ENCODE peak calls at places on chromosomes 16 and 17, in six cellular contexts. G is CD4-positive, alpha-beta T cell; I is glutamatergic neuron; X is NCI-H774; U is HTR-8/SVneo; Y is NCI-H510A treated with DMSO at 0.1 percent for 48 hours. T is an unnamed sample.

GRCh38 chr16:24346734-24347133 is 90.6 kb downstream of the CACNG3 start:
- DNase-seq in G (no peak), I (no peak), X (no peak), U (no peak), Y (no peak), T (no peak)

GRCh38 chr17:57144567-57144966 is 59.5 kb downstream of the AKAP1 start:
- DNase-seq in G (no peak), I (no peak), X (no peak), U (no peak), Y (no peak), T (no peak)

GRCh38 chr17:15891348-15891747 is 53.6 kb upstream of the ADORA2B start:
- DNase-seq in G (no peak), I (no peak), X (no peak), U (no peak), Y (no peak), T (no peak)

GRCh38 chr16:29816694-29817441 is 916 bp downstream of the PAGR1 start:
- DNase-seq in G (peak), I (peak), X (peak), U (peak), Y (peak), T (no peak)

GRCh38 chr17:74478369-74479100 is 12.1 kb downstream of the CD300A start:
- DNase-seq in G (no peak), I (no peak), X (no peak), U (no peak), Y (no peak), T (peak)

GRCh38 chr17:76630151-76630550 is 13.4 kb downstream of the ST6GALNAC1 start:
- DNase-seq in G (no peak), I (no peak), X (no peak), U (no peak), Y (no peak), T (no peak)

GRCh38 chr17:9902116-9902515 is 3.0 kb downstream of the RCVRN start:
- DNase-seq in G (no peak), I (no peak), X (no peak), U (no peak), Y (no peak), T (no peak)

GRCh38 chr16:47244206-47244605 is 100.5 kb upstream of the NETO2 start:
- DNase-seq in G (no peak), I (no peak), X (no peak), U (no peak), Y (no peak), T (no peak)

GRCh38 chr17:75843577-75844529 is at the start of gene UNC13D:
- DNase-seq in G (peak), I (peak), X (no peak), U (no peak), Y (no peak), T (no peak)

GRCh38 chr16:73017321-73017720 is 30.6 kb downstream of the ZFHX3 start:
- DNase-seq in G (no peak), I (no peak), X (no peak), U (no peak), Y (no peak), T (no peak)

GRCh38 chr17:31499771-31500554 is 108.5 kb downstream of the RAB11FIP4 start:
- DNase-seq in G (no peak), I (peak), X (no peak), U (no peak), Y (no peak), T (no peak)

GRCh38 chr17:935485-935884 is 44.1 kb downstream of the NXN start:
- DNase-seq in G (no peak), I (no peak), X (no peak), U (no peak), Y (no peak), T (no peak)

GRCh38 chr16:85514601-85515318 is 98.4 kb upstream of the GSE1 start:
- DNase-seq in G (no peak), I (no peak), X (no peak), U (peak), Y (no peak), T (no peak)

GRCh38 chr17:79391808-79392233 is 219.0 kb downstream of the RBFOX3 start:
- DNase-seq in G (peak), I (peak), X (peak), U (peak), Y (peak), T (no peak)

GRCh38 chr17:48062273-48062672 is 14.1 kb downstream of the NFE2L1 start:
- DNase-seq in G (no peak), I (no peak), X (no peak), U (no peak), Y (no peak), T (no peak)

GRCh38 chr17:81910840-81911276 is 341 bp downstream of the PCYT2 start:
- DNase-seq in G (no peak), I (no peak), X (no peak), U (no peak), Y (no peak), T (no peak)

GRCh38 chr17:44769647-44770084 is 10.9 kb downstream of the ADAM11 start:
- DNase-seq in G (no peak), I (no peak), X (no peak), U (no peak), Y (no peak), T (peak)

GRCh38 chr16:85690469-85691064 is 1.8 kb upstream of the GINS2 start:
- DNase-seq in G (no peak), I (no peak), X (peak), U (no peak), Y (peak), T (no peak)

GRCh38 chr17:81153340-81153803 is 11.9 kb upstream of the PVALEF start:
- DNase-seq in G (peak), I (peak), X (no peak), U (no peak), Y (no peak), T (no peak)

GRCh38 chr17:39626671-39627169 is at the start of gene PPP1R1B:
- DNase-seq in G (no peak), I (no peak), X (no peak), U (no peak), Y (no peak), T (no peak)

GRCh38 chr17:72725432-72726068 is 366.9 kb downstream of the SLC39A11 start:
- DNase-seq in G (peak), I (peak), X (peak), U (peak), Y (peak), T (no peak)

GRCh38 chr17:50899005-50899460 is 32.9 kb upstream of the TOB1 start:
- DNase-seq in G (no peak), I (no peak), X (no peak), U (no peak), Y (no peak), T (no peak)

GRCh38 chr17:30243568-30243967 is 8.1 kb upstream of the SLC6A4 start:
- DNase-seq in G (no peak), I (no peak), X (no peak), U (no peak), Y (no peak), T (no peak)

GRCh38 chr17:75428775-75429469 is 23.4 kb upstream of the GRB2 start:
- DNase-seq in G (no peak), I (no peak), X (no peak), U (no peak), Y (no peak), T (no peak)

GRCh38 chr17:57045868-57046671 is 39.0 kb upstream of the AKAP1 start:
- DNase-seq in G (peak), I (peak), X (no peak), U (no peak), Y (no peak), T (peak)

GRCh38 chr17:6355196-6355595 is 79.7 kb downstream of the AIPL1 start:
- DNase-seq in G (no peak), I (no peak), X (no peak), U (no peak), Y (no peak), T (no peak)

GRCh38 chr17:75086496-75087181 is 1.1 kb upstream of the SLC16A5 start:
- DNase-seq in G (no peak), I (no peak), X (no peak), U (no peak), Y (no peak), T (no peak)

GRCh38 chr17:9291912-9292562 is 270.7 kb downstream of the NTN1 start:
- DNase-seq in G (peak), I (peak), X (no peak), U (peak), Y (no peak), T (no peak)

GRCh38 chr17:58200024-58200633 is 7.6 kb downstream of the EPX start:
- DNase-seq in G (peak), I (peak), X (peak), U (peak), Y (peak), T (no peak)

GRCh38 chr17:76994237-76994637 is 126.0 kb downstream of the MGAT5B start:
- DNase-seq in G (no peak), I (no peak), X (peak), U (no peak), Y (no peak), T (peak)

GRCh38 chr17:10210151-10210574 is 11.8 kb upstream of the GAS7 start:
- DNase-seq in G (no peak), I (no peak), X (no peak), U (no peak), Y (no peak), T (no peak)

GRCh38 chr17:45438931-45439610 is 6.4 kb upstream of the ARHGAP27 start:
- DNase-seq in G (no peak), I (no peak), X (no peak), U (no peak), Y (no peak), T (no peak)

GRCh38 chr17:35790826-35791225 is 4.6 kb downstream of the MMP28 start:
- DNase-seq in G (no peak), I (no peak), X (no peak), U (no peak), Y (no peak), T (no peak)

GRCh38 chr16:57645691-57646387 is 17.4 kb downstream of the ADGRG1 start:
- DNase-seq in G (no peak), I (no peak), X (no peak), U (no peak), Y (no peak), T (no peak)

GRCh38 chr16:4316103-4316731 is 350 bp downstream of the GLIS2 start:
- DNase-seq in G (no peak), I (peak), X (no peak), U (no peak), Y (no peak), T (no peak)

GRCh38 chr16:57479422-57480126 is 6.7 kb downstream of the DOK4 start:
- DNase-seq in G (no peak), I (peak), X (no peak), U (no peak), Y (peak), T (no peak)

GRCh38 chr16:53744449-53744848 is 40.5 kb downstream of the FTO start:
- DNase-seq in G (peak), I (no peak), X (no peak), U (no peak), Y (peak), T (no peak)

GRCh38 chr16:57535680-57536305 is 578 bp downstream of the CCDC102A start:
- DNase-seq in G (peak), I (peak), X (peak), U (peak), Y (peak), T (no peak)

T was measured in chondrocyte.